ENCODE peak calls at places on chromosomes 12 and 14, in seven cellular contexts. J is aorta, F is fibroblast of lung, D is uterus, Q is psoas muscle, X is kidney, A is lung. Y is an unnamed sample.

GRCh38 chr12:68317047-68317667 is 15.0 kb downstream of the MDM1 start:
- DNase-seq in J (no peak), F (peak; percentile 80), D (peak; percentile 20), Q (no peak), X (no peak), A (no peak), Y (no peak)

GRCh38 chr14:78608998-78609787 is 439.0 kb downstream of the NRXN3 start:
- DNase-seq in J (no peak), F (no peak), D (no peak), Q (no peak), X (no peak), A (no peak), Y (no peak)

GRCh38 chr12:62700091-62700490 is 233.5 kb downstream of the MON2 start:
- DNase-seq in J (no peak), F (no peak), D (no peak), Q (no peak), X (no peak), A (no peak), Y (no peak)

GRCh38 chr12:66280573-66280972 is 21.7 kb upstream of the HELB start:
- DNase-seq in J (no peak), F (no peak), D (no peak), Q (no peak), X (no peak), A (no peak), Y (no peak)

GRCh38 chr12:70756791-70757190 is 119.6 kb upstream of the PTPRB start:
- DNase-seq in J (no peak), F (no peak), D (no peak), Q (no peak), X (no peak), A (no peak), Y (no peak)

GRCh38 chr12:110846615-110847566 is at the start of gene CCDC63:
- DNase-seq in J (peak; percentile 88), F (peak; percentile 41), D (peak; percentile 44), Q (peak; percentile 49), X (peak; percentile 88), A (peak; percentile 39), Y (no peak)

GRCh38 chr12:25806271-25806670 is 152.2 kb upstream of the RASSF8 start:
- DNase-seq in J (no peak), F (peak; percentile 64), D (no peak), Q (no peak), X (no peak), A (no peak), Y (no peak)

GRCh38 chr14:54651018-54651351 is 84.1 kb downstream of the SAMD4A start:
- DNase-seq in J (no peak), F (no peak), D (no peak), Q (no peak), X (no peak), A (no peak), Y (no peak)

GRCh38 chr14:104864267-104865068 is 600 bp upstream of the CEP170B start:
- DNase-seq in J (peak; percentile 82), F (no peak), D (peak; percentile 37), Q (peak; percentile 31), X (peak; percentile 89), A (peak; percentile 73), Y (peak; percentile 96)

GRCh38 chr14:22526744-22527143 is 62.3 kb downstream of the DAD1 start:
- DNase-seq in J (no peak), F (no peak), D (no peak), Q (no peak), X (no peak), A (no peak), Y (no peak)
- H3K4me1 ChIP-seq in J (peaks cover 3% of the 10 kb centered on the region), F (no peaks in the 10 kb centered on the region), D (no peaks in the 10 kb centered on the region), Q (no peaks in the 10 kb centered on the region), X (peaks cover 20% of the 10 kb centered on the region), A (no peaks in the 10 kb centered on the region), Y (peaks cover 8% of the 10 kb centered on the region)

GRCh38 chr14:61388173-61388975 is 67.0 kb downstream of the PRKCH start:
- DNase-seq in J (no peak), F (no peak), D (no peak), Q (no peak), X (no peak), A (no peak), Y (no peak)
- H3K4me1 ChIP-seq in J (no peaks in the 10 kb centered on the region), F (no peaks in the 10 kb centered on the region), D (no peaks in the 10 kb centered on the region), Q (peaks cover 31% of the 10 kb centered on the region), X (no peaks in the 10 kb centered on the region), A (peaks cover 17% of the 10 kb centered on the region), Y (peaks cover 19% of the 10 kb centered on the region)

DNA sequence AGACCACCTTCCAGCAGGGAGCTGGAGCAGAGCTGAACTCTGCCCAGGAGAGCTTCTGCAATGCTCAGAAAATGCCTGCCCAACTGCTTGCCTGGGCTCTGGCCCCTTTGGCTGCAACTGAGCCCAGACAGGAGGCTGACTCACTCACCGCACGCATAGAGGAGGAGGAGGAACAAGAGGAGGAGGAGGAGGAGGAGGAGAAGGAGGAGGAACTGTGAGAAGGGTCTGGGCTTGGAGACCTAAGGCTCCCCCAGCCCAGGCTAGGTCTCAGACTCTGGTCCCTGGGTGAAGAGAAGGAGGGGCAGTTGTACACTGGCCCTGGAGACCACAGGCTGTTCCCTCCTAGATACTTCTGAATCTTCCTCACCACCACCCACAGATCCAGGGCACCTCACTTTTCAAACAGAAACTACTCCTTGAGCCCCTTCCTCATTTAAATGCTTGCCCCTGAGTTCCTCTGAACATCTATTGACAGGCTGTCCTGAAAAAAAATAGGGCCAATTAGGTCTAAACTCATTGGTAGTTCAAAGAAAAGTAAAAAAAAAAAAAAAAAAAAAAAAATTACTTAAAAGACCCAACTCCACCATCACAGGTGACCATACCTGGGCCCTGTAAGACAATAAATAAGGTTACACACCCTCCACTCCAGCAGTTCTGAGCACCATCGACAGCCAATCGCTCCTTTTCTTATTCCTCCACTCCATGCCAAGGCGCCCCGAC is 707 bp downstream of the VDR start:
- DNase-seq in J (peak; percentile 89), F (peak; percentile 77), D (peak; percentile 46), Q (peak; percentile 63), X (peak; percentile 84), A (peak; percentile 70), Y (peak; percentile 83)
- H3K4me1 ChIP-seq in J (no peaks in the 10 kb centered on the region), F (peaks cover 19% of the 10 kb centered on the region), D (no peaks in the 10 kb centered on the region), Q (peaks cover 21% of the 10 kb centered on the region), X (peaks cover 25% of the 10 kb centered on the region), A (peaks cover 35% of the 10 kb centered on the region), Y (peaks cover 20% of the 10 kb centered on the region)

DNA sequence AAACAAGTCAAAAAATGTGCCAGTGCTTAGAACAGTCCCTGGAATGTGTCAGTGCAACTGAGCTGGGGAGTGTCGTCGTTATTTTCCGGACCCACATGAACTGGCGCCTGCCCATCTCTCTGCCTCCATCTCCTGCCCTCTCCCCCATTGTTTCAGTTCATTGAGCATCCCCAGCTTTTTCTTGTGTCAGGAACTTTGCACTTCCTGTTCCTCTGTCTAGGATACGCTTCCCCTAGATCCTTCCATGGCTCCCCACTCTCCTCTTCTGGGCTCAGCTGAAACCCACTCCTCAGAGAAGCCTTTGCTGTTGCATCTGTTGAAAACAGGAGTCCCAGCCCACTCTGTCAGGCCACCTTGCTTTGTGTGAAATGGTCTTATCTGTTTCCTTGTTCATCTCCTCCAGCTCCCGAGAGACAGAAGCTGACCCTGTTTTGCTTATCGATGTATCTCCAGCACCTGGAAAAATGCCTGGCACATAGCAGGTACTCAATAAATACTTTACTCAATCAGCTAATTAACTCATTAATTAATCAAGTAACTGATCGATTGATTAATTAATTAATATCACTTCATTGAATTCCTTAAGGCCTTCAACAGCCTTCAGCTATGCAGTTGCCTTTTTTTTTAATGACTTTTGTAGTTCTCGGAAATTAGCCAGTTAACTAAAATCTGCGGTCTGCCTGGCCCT is 2.7 kb upstream of the SCARB1 start:
- DNase-seq in J (no peak), F (no peak), D (no peak), Q (no peak), X (no peak), A (no peak), Y (no peak)
- H3K4me1 ChIP-seq in J (no peaks in the 10 kb centered on the region), F (peaks cover 6% of the 10 kb centered on the region), D (peaks cover 8% of the 10 kb centered on the region), Q (no peaks in the 10 kb centered on the region), X (peaks cover 4% of the 10 kb centered on the region), A (peaks cover 19% of the 10 kb centered on the region), Y (peaks cover 23% of the 10 kb centered on the region)